ENCODE peak calls at places on chromosome 6, in four cellular contexts. W is transverse colon, R is GM12891, Z is body of pancreas. D is an unnamed sample.

GRCh38 chr6:90026216-90026615 is 131.9 kb downstream of the GJA10 start:
- DNase-seq in W (no peak), R (no peak), Z (no peak), D (no peak)

GRCh38 chr6:85751374-85752055 is 108.8 kb upstream of the SYNCRIP start:
- DNase-seq in W (peak; percentile 23), R (no peak), Z (no peak), D (no peak)

GRCh38 chr6:138403324-138403800 is 661 bp upstream of the HEBP2 start:
- DNase-seq in W (peak; percentile 56), R (peak; percentile 39), Z (peak; percentile 43), D (peak; percentile 50)

GRCh38 chr6:145091827-145092164 is 643.5 kb downstream of the EPM2A start:
- DNase-seq in W (no peak), R (no peak), Z (no peak), D (no peak)

GRCh38 chr6:23454090-23454998 is 671.7 kb upstream of the NRSN1 start:
- DNase-seq in W (no peak), R (no peak), Z (no peak), D (no peak)

GRCh38 chr6:7087066-7087465 is 20.7 kb upstream of the RREB1 start:
- DNase-seq in W (no peak), R (no peak), Z (no peak), D (peak; percentile 31)

GRCh38 chr6:35142578-35142977 is 1.4 kb upstream of the TCP11 start:
- DNase-seq in W (no peak), R (no peak), Z (no peak), D (no peak)

GRCh38 chr6:35238843-35239289 is 20.7 kb upstream of the ZNF76 start:
- DNase-seq in W (no peak), R (no peak), Z (no peak), D (no peak)

GRCh38 chr6:55449219-55449618 is 122.0 kb downstream of the GFRAL start:
- DNase-seq in W (no peak), R (no peak), Z (no peak), D (no peak)

GRCh38 chr6:116210750-116211425 is 43.0 kb downstream of the TSPYL4 start:
- DNase-seq in W (no peak), R (no peak), Z (peak; percentile 19), D (no peak)

GRCh38 chr6:43584892-43585570 is 9.0 kb downstream of the POLH start:
- DNase-seq in W (no peak), R (no peak), Z (no peak), D (no peak)

GRCh38 chr6:41077536-41077935 is 4.8 kb downstream of the NFYA start:
- DNase-seq in W (no peak), R (no peak), Z (no peak), D (no peak)

GRCh38 chr6:41073203-41073967 is 611 bp downstream of the NFYA start:
- DNase-seq in W (peak; percentile 91), R (peak; percentile 30), Z (peak; percentile 90), D (peak; percentile 91)

GRCh38 chr6:41073968-41074691 is 1.4 kb downstream of the NFYA start:
- DNase-seq in W (no peak), R (no peak), Z (no peak), D (peak; percentile 61)

GRCh38 chr6:41072836-41073202 is at the start of gene NFYA:
- DNase-seq in W (peak; percentile 100), R (peak; percentile 85), Z (peak; percentile 99), D (peak; percentile 100)

GRCh38 chr6:41074692-41075436 is 2.1 kb downstream of the NFYA start:
- DNase-seq in W (no peak), R (no peak), Z (no peak), D (no peak)
- TF ChIP-seq POLR2A in W (no peak), R (no peak), Z (no peak), D (no peak)

DNA sequence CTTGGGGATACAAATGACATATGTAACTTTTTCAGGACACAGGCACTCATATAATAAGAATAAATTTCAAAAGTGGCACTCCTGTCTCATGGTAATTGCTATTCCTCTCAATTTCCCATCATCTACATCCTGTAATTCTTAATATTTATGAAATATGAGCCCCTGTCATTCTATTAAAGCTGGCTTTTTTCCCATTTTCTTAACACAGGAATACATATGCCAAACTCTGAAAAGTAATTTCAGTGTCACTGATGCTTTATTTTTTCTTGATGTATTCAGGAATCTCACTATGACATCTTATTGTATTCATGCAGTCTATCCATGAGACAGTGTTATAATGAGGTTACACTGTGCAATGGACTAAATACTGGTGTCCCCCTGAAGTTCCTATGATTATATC is 24.3 kb upstream of the FKBP1C start:
- DNase-seq in W (no peak), R (no peak), Z (no peak), D (no peak)
- TF ChIP-seq POLR2A in W (no peak), R (no peak), Z (no peak), D (no peak)

GRCh38 chr6:62452586-62452985 is 166.6 kb upstream of the KHDRBS2 start:
- DNase-seq in W (no peak), R (no peak), Z (no peak), D (no peak)
- TF ChIP-seq POLR2A in W (no peak), R (no peak), Z (no peak), D (no peak)

GRCh38 chr6:42197574-42198362 is 3.0 kb upstream of the GUCA1B start:
- DNase-seq in W (no peak), R (no peak), Z (peak; percentile 19), D (peak; percentile 82)
- TF ChIP-seq POLR2A in W (no peak), R (no peak), Z (no peak), D (peak; percentile 49)

DNA sequence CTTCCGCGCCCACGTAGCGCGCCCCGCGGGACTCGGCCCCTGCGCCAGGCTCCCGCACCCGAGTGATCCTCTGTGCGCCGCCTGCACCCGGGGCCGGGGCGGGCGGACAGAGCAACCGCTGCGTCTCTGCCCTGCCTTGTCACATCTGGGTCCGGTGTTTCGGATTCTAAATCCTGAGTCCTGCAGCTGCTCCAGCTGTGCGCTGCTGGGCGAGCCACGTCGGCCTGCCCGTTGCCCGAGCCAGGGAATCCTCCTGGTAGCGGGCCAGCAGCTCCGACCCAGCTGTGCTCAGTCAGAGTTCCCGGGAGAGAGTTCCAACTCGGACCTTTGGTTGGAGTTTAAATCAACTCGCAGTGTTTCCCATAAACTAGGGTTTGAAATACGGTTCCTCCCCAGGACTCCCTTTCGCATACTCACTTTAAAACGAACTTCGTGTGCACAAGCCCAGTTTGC is 268 bp upstream of the PDE10A start:
- DNase-seq in W (no peak), R (peak; percentile 35), Z (peak; percentile 33), D (no peak)
- TF ChIP-seq POLR2A in W (no peak), R (no peak), Z (no peak), D (no peak)